ENCODE peak calls at places on chromosomes 6 and 20, in nine cellular contexts. G is hepatocyte; D is left ventricle myocardium inferior; N is PC-3; J is suprapubic skin; F is thoracic aorta; X is CD8-positive, alpha-beta T cell; S is PC-9; T is sigmoid colon. A is an unnamed sample.

GRCh38 chr20:47464380-47465101 is 37.1 kb upstream of the NCOA3 start:
- DNase-seq in F (peak; percentile 87), X (no peak), G (peak; percentile 93), T (peak; percentile 68), D (peak; percentile 61), J (peak; percentile 83), N (peak; percentile 100), S (peak; percentile 99), A (no peak)

GRCh38 chr6:149094156-149094555 is 223.4 kb upstream of the TAB2 start:
- DNase-seq in D (no peak), S (no peak), N (peak; percentile 62), F (no peak), J (no peak), X (no peak), T (no peak), G (no peak), A (peak; percentile 60)

GRCh38 chr20:42020316-42020715 is 402.1 kb upstream of the CHD6 start:
- DNase-seq in N (no peak), D (no peak), J (no peak), S (no peak), X (no peak), F (no peak), G (no peak), T (no peak), A (no peak)

GRCh38 chr6:835476-836160 is 142.7 kb upstream of the EXOC2 start:
- DNase-seq in S (no peak), N (peak; percentile 16), D (no peak), G (no peak), T (no peak), X (no peak), J (no peak), F (no peak), A (no peak)

GRCh38 chr6:20909621-20910020 is 375.4 kb downstream of the CDKAL1 start:
- DNase-seq in J (no peak), T (no peak), S (no peak), N (no peak), G (no peak), F (no peak), X (no peak), D (no peak), A (no peak)

GRCh38 chr6:129133770-129134192 is 250.8 kb downstream of the LAMA2 start:
- DNase-seq in G (no peak), N (no peak), S (no peak), X (no peak), J (no peak), D (no peak), F (no peak), T (no peak), A (no peak)

GRCh38 chr20:17499041-17499440 is 32.1 kb downstream of the BFSP1 start:
- DNase-seq in G (no peak), T (no peak), F (no peak), J (peak; percentile 40), D (no peak), S (peak; percentile 74), X (no peak), N (peak; percentile 32), A (no peak)

GRCh38 chr6:105760746-105761145 is 325.4 kb upstream of the PRDM1 start:
- DNase-seq in F (no peak), D (no peak), X (no peak), G (no peak), T (no peak), J (no peak), S (no peak), N (no peak), A (no peak)

GRCh38 chr20:56316483-56316882 is 42.3 kb upstream of the FAM210B start:
- DNase-seq in G (no peak), D (no peak), T (no peak), N (no peak), F (no peak), X (no peak), J (no peak), S (no peak), A (no peak)

GRCh38 chr6:24838081-24838480 is 39.4 kb upstream of the ARMH2 start:
- DNase-seq in S (no peak), T (no peak), N (no peak), J (no peak), D (no peak), F (no peak), X (no peak), G (no peak), A (no peak)

GRCh38 chr6:38420207-38420606 is 219.5 kb downstream of the BTBD9 start:
- DNase-seq in X (no peak), S (no peak), N (peak; percentile 59), J (no peak), D (no peak), F (no peak), G (no peak), T (no peak), A (no peak)

GRCh38 chr20:43316271-43316670 is 126.6 kb upstream of the PTPRT start:
- DNase-seq in F (no peak), S (no peak), T (no peak), X (no peak), D (no peak), N (no peak), J (no peak), G (no peak), A (no peak)
- H3K4me1 ChIP-seq in F (no peaks in the 10 kb centered on the region), S (no peaks in the 10 kb centered on the region), T (no peaks in the 10 kb centered on the region), X (no peaks in the 10 kb centered on the region), D (no peaks in the 10 kb centered on the region), N (no peaks in the 10 kb centered on the region), J (no peaks in the 10 kb centered on the region), G (no peaks in the 10 kb centered on the region), A (no peaks in the 10 kb centered on the region)

DNA sequence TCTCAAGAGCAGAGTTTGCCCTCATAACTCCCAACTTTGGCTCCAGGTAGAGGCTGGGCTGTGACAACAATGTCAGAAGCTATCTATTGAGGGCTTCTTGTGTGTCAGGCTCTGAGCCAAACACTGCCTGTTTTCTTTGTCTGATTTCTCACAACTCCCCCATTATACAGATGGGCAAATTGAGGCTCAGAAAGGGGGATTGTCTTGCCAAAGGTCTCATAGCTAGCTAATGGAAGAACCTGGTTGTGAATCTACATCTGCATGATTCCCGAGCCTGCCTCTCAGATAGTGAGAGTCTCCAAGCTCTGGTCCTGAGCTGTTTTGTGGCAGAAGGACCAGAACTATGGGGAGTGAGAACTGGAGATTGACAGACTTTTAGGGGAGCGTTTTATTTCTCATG is 1.4 kb downstream of the CD40 start:
- DNase-seq in G (no peak), D (no peak), X (no peak), F (no peak), T (no peak), N (no peak), S (no peak), J (no peak), A (no peak)
- H3K27me3 ChIP-seq in G (peaks cover 25% of the 10 kb centered on the region), D (no peaks in the 10 kb centered on the region), X (no peaks in the 10 kb centered on the region), F (no peaks in the 10 kb centered on the region), T (no peaks in the 10 kb centered on the region), N (no peaks in the 10 kb centered on the region), S (peaks cover 11% of the 10 kb centered on the region), J (no peaks in the 10 kb centered on the region), A (peaks cover 3% of the 10 kb centered on the region)

GRCh38 chr6:75745404-75745803 is 3.6 kb upstream of the MYO6 start:
- DNase-seq in X (no peak), S (no peak), F (no peak), T (no peak), J (no peak), G (no peak), D (no peak), N (no peak), A (no peak)

GRCh38 chr6:75747985-75748742 is 875 bp upstream of the MYO6 start:
- DNase-seq in F (no peak), N (peak; percentile 58), J (no peak), D (no peak), T (no peak), S (peak; percentile 45), X (no peak), G (no peak), A (no peak)

GRCh38 chr6:75748743-75749538 is at the start of gene MYO6:
- DNase-seq in J (peak; percentile 84), F (no peak), G (peak; percentile 91), D (peak; percentile 77), S (peak; percentile 53), X (peak; percentile 26), T (peak; percentile 80), N (peak; percentile 68), A (peak; percentile 54)

GRCh38 chr6:75750925-75751324 is 1.9 kb downstream of the MYO6 start:
- DNase-seq in X (no peak), S (no peak), D (no peak), G (no peak), N (no peak), T (no peak), F (no peak), J (no peak), A (no peak)

DNA sequence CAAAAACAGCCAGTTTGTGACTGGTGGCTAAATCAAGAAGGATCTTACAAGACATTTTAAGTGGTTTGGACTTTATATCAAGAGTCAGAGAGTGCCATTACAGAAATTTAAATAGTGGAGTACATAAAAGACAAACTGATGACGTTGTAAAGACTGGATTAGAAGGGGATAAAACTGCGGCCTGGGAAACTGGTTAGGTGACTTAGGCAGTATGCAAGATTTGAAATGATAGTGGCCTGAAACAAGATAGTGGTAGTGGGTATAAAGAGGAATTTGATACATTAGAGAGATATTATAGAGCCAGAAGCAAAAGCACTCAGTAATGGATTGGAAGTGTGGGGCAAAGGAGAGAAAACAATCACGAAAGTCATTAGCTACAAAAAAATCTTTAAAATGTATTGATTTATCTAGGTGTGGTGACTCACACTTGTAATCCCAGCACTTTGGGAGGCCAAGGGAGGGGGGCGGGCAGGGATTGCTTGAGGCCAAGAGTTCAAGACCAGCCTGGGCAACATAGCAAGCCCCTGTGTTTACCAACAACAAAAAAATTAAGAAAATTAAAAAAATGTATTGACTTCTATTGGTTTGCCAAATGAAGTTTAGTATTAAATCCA is 1.6 kb upstream of the MYO6 start:
- DNase-seq in G (no peak), F (no peak), S (peak; percentile 90), N (peak; percentile 74), X (no peak), D (no peak), J (no peak), T (no peak), A (no peak)
- H3K4me3 ChIP-seq in G (no peak overlapping the region), F (no peak overlapping the region), S (peak overlapping the region; percentile 88), N (peak overlapping the region; percentile 98), X (no peak overlapping the region), D (no peak overlapping the region), J (no peak overlapping the region), T (no peak overlapping the region), A (no peak overlapping the region)

GRCh38 chr20:62624719-62625455 is 17.4 kb upstream of the SLCO4A1 start:
- DNase-seq in F (no peak), D (no peak), N (no peak), S (no peak), G (no peak), T (no peak), J (no peak), X (no peak), A (no peak)

GRCh38 chr20:62625921-62626547 is 16.3 kb upstream of the SLCO4A1 start:
- DNase-seq in S (no peak), F (no peak), G (no peak), J (no peak), N (no peak), D (no peak), X (no peak), T (no peak), A (no peak)

GRCh38 chr20:62624325-62624690 is 18.0 kb upstream of the SLCO4A1 start:
- DNase-seq in G (peak; percentile 33), S (no peak), F (no peak), N (peak; percentile 40), X (peak; percentile 12), T (no peak), D (no peak), J (no peak), A (no peak)

GRCh38 chr20:62623488-62624324 is 18.6 kb upstream of the SLCO4A1 start:
- DNase-seq in J (peak; percentile 97), N (peak; percentile 98), X (peak; percentile 75), F (peak; percentile 83), G (peak; percentile 97), S (peak; percentile 98), D (peak; percentile 95), T (peak; percentile 97), A (peak; percentile 94)

GRCh38 chr20:62625516-62625915 is 16.8 kb upstream of the SLCO4A1 start:
- DNase-seq in F (no peak), T (no peak), X (no peak), G (no peak), S (no peak), J (no peak), D (no peak), N (no peak), A (no peak)
- H3K4me1 ChIP-seq in F (peaks cover 20% of the 10 kb centered on the region), T (peaks cover 24% of the 10 kb centered on the region), X (peaks cover 16% of the 10 kb centered on the region), G (peaks cover 23% of the 10 kb centered on the region), S (peaks cover 80% of the 10 kb centered on the region), J (peaks cover 51% of the 10 kb centered on the region), D (peaks cover 51% of the 10 kb centered on the region), N (peaks cover 71% of the 10 kb centered on the region), A (peaks cover 14% of the 10 kb centered on the region)